ENCODE peak calls at places on chromosomes 16 and 17, in eight cellular contexts. One of them, this sample, is unnamed.

GRCh38 chr16:69131167-69131748 is 1.1 kb downstream of the CHTF8 start:
- DNase-seq in neural crest cell: no peak
- DNase-seq in tibial artery: no peak
- DNase-seq in hippocampal formation: no peak
- DNase-seq in stimulated activated CD4-positive, alpha-beta T cell treated with anti-CD3 and anti-CD28 coated beads, Interleukin-2, amount 100 ng/mL, for 24 hours: no peak
- DNase-seq in glutamatergic neuron: no peak
- DNase-seq in stimulated activated effector memory CD8-positive, alpha-beta T cell treated with anti-CD3 and anti-CD28 coated beads, Interleukin-12 subunit alpha, Interleukin-12 subunit beta, amount 100 ng/mL, for 72 hours: no peak
- DNase-seq in memory B cell: no peak
- DNase-seq in this sample: peak

GRCh38 chr16:84198401-84198800 is 7.4 kb downstream of the ADAD2 start:
- DNase-seq in tibial artery: no peak
- DNase-seq in glutamatergic neuron: peak
- DNase-seq in hippocampal formation: no peak
- DNase-seq in memory B cell: no peak
- DNase-seq in stimulated activated effector memory CD8-positive, alpha-beta T cell treated with anti-CD3 and anti-CD28 coated beads, Interleukin-12 subunit alpha, Interleukin-12 subunit beta, amount 100 ng/mL, for 72 hours: no peak
- DNase-seq in stimulated activated CD4-positive, alpha-beta T cell treated with anti-CD3 and anti-CD28 coated beads, Interleukin-2, amount 100 ng/mL, for 24 hours: no peak
- DNase-seq in neural crest cell: no peak
- DNase-seq in this sample: no peak

GRCh38 chr16:12675852-12676251 is 127.8 kb downstream of the CPPED1 start:
- DNase-seq in tibial artery: no peak
- DNase-seq in glutamatergic neuron: no peak
- DNase-seq in stimulated activated effector memory CD8-positive, alpha-beta T cell treated with anti-CD3 and anti-CD28 coated beads, Interleukin-12 subunit alpha, Interleukin-12 subunit beta, amount 100 ng/mL, for 72 hours: no peak
- DNase-seq in hippocampal formation: no peak
- DNase-seq in stimulated activated CD4-positive, alpha-beta T cell treated with anti-CD3 and anti-CD28 coated beads, Interleukin-2, amount 100 ng/mL, for 24 hours: no peak
- DNase-seq in neural crest cell: no peak
- DNase-seq in memory B cell: no peak
- DNase-seq in this sample: no peak

GRCh38 chr17:1461193-1461944 is 5.3 kb upstream of the CRK start:
- DNase-seq in stimulated activated CD4-positive, alpha-beta T cell treated with anti-CD3 and anti-CD28 coated beads, Interleukin-2, amount 100 ng/mL, for 24 hours: no peak
- DNase-seq in tibial artery: no peak
- DNase-seq in memory B cell: no peak
- DNase-seq in hippocampal formation: no peak
- DNase-seq in stimulated activated effector memory CD8-positive, alpha-beta T cell treated with anti-CD3 and anti-CD28 coated beads, Interleukin-12 subunit alpha, Interleukin-12 subunit beta, amount 100 ng/mL, for 72 hours: no peak
- DNase-seq in glutamatergic neuron: no peak
- DNase-seq in neural crest cell: no peak
- DNase-seq in this sample: no peak

GRCh38 chr17:17017343-17018014 is 24.8 kb upstream of the MPRIP start:
- DNase-seq in stimulated activated CD4-positive, alpha-beta T cell treated with anti-CD3 and anti-CD28 coated beads, Interleukin-2, amount 100 ng/mL, for 24 hours: no peak
- DNase-seq in hippocampal formation: no peak
- DNase-seq in glutamatergic neuron: no peak
- DNase-seq in stimulated activated effector memory CD8-positive, alpha-beta T cell treated with anti-CD3 and anti-CD28 coated beads, Interleukin-12 subunit alpha, Interleukin-12 subunit beta, amount 100 ng/mL, for 72 hours: no peak
- DNase-seq in tibial artery: peak
- DNase-seq in neural crest cell: no peak
- DNase-seq in memory B cell: no peak
- DNase-seq in this sample: no peak

GRCh38 chr17:60941028-60941427 is 263.4 kb downstream of the BCAS3 start:
- DNase-seq in hippocampal formation: peak
- DNase-seq in stimulated activated effector memory CD8-positive, alpha-beta T cell treated with anti-CD3 and anti-CD28 coated beads, Interleukin-12 subunit alpha, Interleukin-12 subunit beta, amount 100 ng/mL, for 72 hours: no peak
- DNase-seq in stimulated activated CD4-positive, alpha-beta T cell treated with anti-CD3 and anti-CD28 coated beads, Interleukin-2, amount 100 ng/mL, for 24 hours: no peak
- DNase-seq in memory B cell: no peak
- DNase-seq in tibial artery: peak
- DNase-seq in glutamatergic neuron: no peak
- DNase-seq in neural crest cell: no peak
- DNase-seq in this sample: no peak

GRCh38 chr16:88654363-88655052 is 3.7 kb upstream of the CYBA start:
- DNase-seq in glutamatergic neuron: no peak
- DNase-seq in tibial artery: no peak
- DNase-seq in memory B cell: no peak
- DNase-seq in stimulated activated effector memory CD8-positive, alpha-beta T cell treated with anti-CD3 and anti-CD28 coated beads, Interleukin-12 subunit alpha, Interleukin-12 subunit beta, amount 100 ng/mL, for 72 hours: no peak
- DNase-seq in neural crest cell: no peak
- DNase-seq in stimulated activated CD4-positive, alpha-beta T cell treated with anti-CD3 and anti-CD28 coated beads, Interleukin-2, amount 100 ng/mL, for 24 hours: no peak
- DNase-seq in hippocampal formation: no peak
- DNase-seq in this sample: no peak

GRCh38 chr17:50283714-50284432 is 9.6 kb downstream of the TMEM92 start:
- DNase-seq in glutamatergic neuron: no peak
- DNase-seq in hippocampal formation: no peak
- DNase-seq in tibial artery: no peak
- DNase-seq in neural crest cell: no peak
- DNase-seq in memory B cell: no peak
- DNase-seq in stimulated activated effector memory CD8-positive, alpha-beta T cell treated with anti-CD3 and anti-CD28 coated beads, Interleukin-12 subunit alpha, Interleukin-12 subunit beta, amount 100 ng/mL, for 72 hours: no peak
- DNase-seq in stimulated activated CD4-positive, alpha-beta T cell treated with anti-CD3 and anti-CD28 coated beads, Interleukin-2, amount 100 ng/mL, for 24 hours: no peak
- DNase-seq in this sample: no peak

GRCh38 chr17:43905400-43905984 is 1.8 kb downstream of the MPP2 start:
- DNase-seq in tibial artery: no peak
- DNase-seq in neural crest cell: no peak
- DNase-seq in stimulated activated effector memory CD8-positive, alpha-beta T cell treated with anti-CD3 and anti-CD28 coated beads, Interleukin-12 subunit alpha, Interleukin-12 subunit beta, amount 100 ng/mL, for 72 hours: no peak
- DNase-seq in hippocampal formation: no peak
- DNase-seq in glutamatergic neuron: no peak
- DNase-seq in memory B cell: no peak
- DNase-seq in stimulated activated CD4-positive, alpha-beta T cell treated with anti-CD3 and anti-CD28 coated beads, Interleukin-2, amount 100 ng/mL, for 24 hours: no peak
- DNase-seq in this sample: no peak

GRCh38 chr17:46879101-46879500 is 27.7 kb downstream of the WNT9B start:
- DNase-seq in stimulated activated effector memory CD8-positive, alpha-beta T cell treated with anti-CD3 and anti-CD28 coated beads, Interleukin-12 subunit alpha, Interleukin-12 subunit beta, amount 100 ng/mL, for 72 hours: no peak
- DNase-seq in memory B cell: no peak
- DNase-seq in stimulated activated CD4-positive, alpha-beta T cell treated with anti-CD3 and anti-CD28 coated beads, Interleukin-2, amount 100 ng/mL, for 24 hours: no peak
- DNase-seq in tibial artery: no peak
- DNase-seq in neural crest cell: no peak
- DNase-seq in hippocampal formation: no peak
- DNase-seq in glutamatergic neuron: no peak
- DNase-seq in this sample: no peak

GRCh38 chr17:12574525-12574924 is 91.2 kb upstream of the MYOCD start:
- DNase-seq in hippocampal formation: no peak
- DNase-seq in stimulated activated effector memory CD8-positive, alpha-beta T cell treated with anti-CD3 and anti-CD28 coated beads, Interleukin-12 subunit alpha, Interleukin-12 subunit beta, amount 100 ng/mL, for 72 hours: no peak
- DNase-seq in memory B cell: no peak
- DNase-seq in stimulated activated CD4-positive, alpha-beta T cell treated with anti-CD3 and anti-CD28 coated beads, Interleukin-2, amount 100 ng/mL, for 24 hours: no peak
- DNase-seq in tibial artery: no peak
- DNase-seq in neural crest cell: no peak
- DNase-seq in glutamatergic neuron: no peak
- DNase-seq in this sample: no peak

GRCh38 chr16:56547120-56547948 is 17.5 kb upstream of the MT4 start:
- DNase-seq in stimulated activated CD4-positive, alpha-beta T cell treated with anti-CD3 and anti-CD28 coated beads, Interleukin-2, amount 100 ng/mL, for 24 hours: no peak
- DNase-seq in hippocampal formation: peak
- DNase-seq in neural crest cell: peak
- DNase-seq in stimulated activated effector memory CD8-positive, alpha-beta T cell treated with anti-CD3 and anti-CD28 coated beads, Interleukin-12 subunit alpha, Interleukin-12 subunit beta, amount 100 ng/mL, for 72 hours: no peak
- DNase-seq in memory B cell: no peak
- DNase-seq in tibial artery: no peak
- DNase-seq in glutamatergic neuron: no peak
- DNase-seq in this sample: no peak

GRCh38 chr17:65627892-65628622 is 66.6 kb upstream of the AXIN2 start:
- DNase-seq in tibial artery: no peak
- DNase-seq in hippocampal formation: no peak
- DNase-seq in glutamatergic neuron: no peak
- DNase-seq in memory B cell: no peak
- DNase-seq in neural crest cell: no peak
- DNase-seq in stimulated activated CD4-positive, alpha-beta T cell treated with anti-CD3 and anti-CD28 coated beads, Interleukin-2, amount 100 ng/mL, for 24 hours: no peak
- DNase-seq in stimulated activated effector memory CD8-positive, alpha-beta T cell treated with anti-CD3 and anti-CD28 coated beads, Interleukin-12 subunit alpha, Interleukin-12 subunit beta, amount 100 ng/mL, for 72 hours: no peak
- DNase-seq in this sample: peak

This sample was measured in HEK293T.